ENCODE peak calls at places on chromosome 16, in six cellular contexts. U is fibroblast of lung; X is cardiac muscle cell; W is CD8-positive, alpha-beta memory T cell; T is IMR-90; V is foreskin keratinocyte. N is an unnamed sample. For H3K27me3, the result is how much of the 10 kb centered on the place peaks cover.

GRCh38 chr16:4426021-4426684 is 485 bp downstream of the DNAJA3 start:
- DNase-seq in U (no peak), X (no peak), W (no peak), T (no peak), V (no peak), N (no peak)

GRCh38 chr16:57516176-57516725 is 20.1 kb downstream of the CCDC102A start:
- DNase-seq in U (no peak), X (no peak), W (no peak), T (no peak), V (no peak), N (no peak)

GRCh38 chr16:13945734-13946490 is 26.0 kb downstream of the ERCC4 start:
- DNase-seq in U (no peak), X (no peak), W (no peak), T (no peak), V (no peak), N (no peak)

GRCh38 chr16:853981-854807 is 53.7 kb upstream of the GNG13 start:
- DNase-seq in U (no peak), X (no peak), W (no peak), T (no peak), V (no peak), N (no peak)

GRCh38 chr16:65178151-65178550 is 56.3 kb upstream of the CDH11 start:
- DNase-seq in U (peak), X (no peak), W (no peak), T (peak), V (no peak), N (peak)

GRCh38 chr16:70553645-70554044 is 30.0 kb downstream of the SF3B3 start:
- DNase-seq in U (peak), X (no peak), W (no peak), T (peak), V (no peak), N (no peak)

GRCh38 chr16:4613636-4614570 is 785 bp downstream of the UBALD1 start:
- DNase-seq in U (peak), X (peak), W (peak), T (peak), V (no peak), N (no peak)

GRCh38 chr16:19808061-19808621 is 76.5 kb downstream of the GPRC5B start:
- DNase-seq in U (peak), X (peak), W (no peak), T (no peak), V (no peak), N (no peak)

GRCh38 chr16:85248857-85249256 is 136.6 kb upstream of the CIBAR2 start:
- DNase-seq in U (no peak), X (no peak), W (no peak), T (no peak), V (no peak), N (no peak)

GRCh38 chr16:30121741-30122620 is 1.0 kb downstream of the MAPK3 start:
- DNase-seq in U (no peak), X (no peak), W (no peak), T (no peak), V (no peak), N (no peak)

GRCh38 chr16:9235837-9236236 is 144.4 kb downstream of the HAPSTR1 start:
- DNase-seq in U (no peak), X (no peak), W (no peak), T (no peak), V (no peak), N (no peak)

GRCh38 chr16:61432421-61432820 is 603.8 kb downstream of the CDH8 start:
- DNase-seq in U (peak), X (peak), W (no peak), T (no peak), V (no peak), N (no peak)

GRCh38 chr16:18062713-18063112 is 273.8 kb downstream of the NPIPA8 start:
- DNase-seq in U (no peak), X (no peak), W (no peak), T (no peak), V (no peak), N (no peak)

GRCh38 chr16:57318240-57318970 is 33.9 kb upstream of the PLLP start:
- DNase-seq in U (peak), X (peak), W (no peak), T (peak), V (no peak), N (no peak)

GRCh38 chr16:12166271-12166670 is 189.7 kb downstream of the SNX29 start:
- DNase-seq in U (no peak), X (no peak), W (no peak), T (no peak), V (no peak), N (no peak)

GRCh38 chr16:69833357-69833781 is 71.2 kb downstream of the WWP2 start:
- DNase-seq in U (no peak), X (no peak), W (no peak), T (peak), V (no peak), N (no peak)

GRCh38 chr16:85316321-85316919 is 204.1 kb upstream of the CIBAR2 start:
- DNase-seq in U (peak), X (peak), W (no peak), T (peak), V (no peak), N (no peak)

GRCh38 chr16:70608516-70608915 is 37.8 kb upstream of the IL34 start:
- DNase-seq in U (no peak), X (no peak), W (no peak), T (no peak), V (no peak), N (no peak)

GRCh38 chr16:50448981-50449380 is 80.2 kb upstream of the BRD7 start:
- DNase-seq in U (no peak), X (no peak), W (no peak), T (no peak), V (no peak), N (no peak)

GRCh38 chr16:51359141-51359960 is 208.3 kb upstream of the SALL1 start:
- DNase-seq in U (peak), X (no peak), W (no peak), T (peak), V (no peak), N (no peak)

GRCh38 chr16:15836965-15837611 is 19.7 kb downstream of the MYH11 start:
- DNase-seq in U (no peak), X (no peak), W (no peak), T (no peak), V (no peak), N (no peak)

GRCh38 chr16:87674405-87674804 is 72.1 kb downstream of the JPH3 start:
- DNase-seq in U (no peak), X (no peak), W (no peak), T (no peak), V (no peak), N (no peak)

GRCh38 chr16:87671715-87672270 is 69.5 kb downstream of the JPH3 start:
- DNase-seq in U (no peak), X (no peak), W (no peak), T (no peak), V (no peak), N (no peak)

GRCh38 chr16:87677830-87678229 is 75.5 kb downstream of the JPH3 start:
- DNase-seq in U (no peak), X (no peak), W (no peak), T (no peak), V (no peak), N (no peak)

GRCh38 chr16:87678618-87679017 is 76.3 kb downstream of the JPH3 start:
- DNase-seq in U (no peak), X (no peak), W (no peak), T (no peak), V (no peak), N (no peak)

DNA sequence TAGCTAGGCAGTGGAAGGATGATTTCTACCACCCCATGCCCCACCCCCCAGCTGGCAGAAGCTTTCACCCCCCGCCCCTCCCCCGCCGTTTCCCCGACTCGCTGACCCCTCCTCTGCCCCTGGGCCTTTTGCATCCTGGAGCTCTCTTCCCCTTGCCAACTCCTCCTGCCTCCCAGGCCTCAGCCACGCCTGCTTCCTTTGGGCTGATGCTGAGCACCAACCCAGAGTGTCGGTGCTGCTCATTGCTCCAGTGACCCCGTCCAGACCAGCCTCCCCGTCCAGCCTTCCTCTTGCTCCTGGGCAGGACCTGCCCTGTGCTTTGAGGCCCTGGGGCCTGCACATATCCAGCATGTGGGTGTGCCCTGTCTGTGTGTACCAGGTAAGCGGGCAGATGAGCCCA is 72.8 kb downstream of the JPH3 start:
- DNase-seq in U (no peak), X (no peak), W (no peak), T (no peak), V (no peak), N (no peak)
- H3K27me3 ChIP-seq in U (under half), X (under half), W (under half), T (under half), V (under half), N (under half)

GRCh38 chr16:88381820-88382451 is 823 bp upstream of the ZNF469 start:
- DNase-seq in U (no peak), X (peak), W (no peak), T (no peak), V (no peak), N (no peak)
- H3K27me3 ChIP-seq in U (under half), X (half or more), W (under half), T (under half), V (under half), N (under half)

DNA sequence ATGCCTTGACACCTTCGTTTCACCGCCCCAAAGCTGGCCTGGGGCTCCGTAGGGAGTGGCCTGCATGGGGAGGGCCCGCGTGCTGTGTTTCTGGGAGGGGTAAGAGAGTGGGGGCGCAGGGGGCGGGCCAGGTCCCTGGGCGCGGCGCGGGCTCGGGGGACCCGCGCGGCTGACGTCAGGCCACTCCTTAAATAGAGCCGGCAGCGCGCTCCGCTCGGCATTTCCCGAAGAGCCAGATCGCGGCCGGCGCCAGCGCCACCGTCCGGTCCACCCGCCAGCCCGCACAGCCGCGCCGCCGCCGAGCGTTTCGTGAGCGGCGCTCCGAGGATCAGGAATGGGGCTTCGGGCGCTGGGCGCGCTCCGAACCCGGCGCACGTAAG is at the start of gene HS3ST2:
- DNase-seq in U (peak), X (peak), W (no peak), T (no peak), V (peak), N (no peak)
- H3K27me3 ChIP-seq in U (under half), X (half or more), W (under half), T (under half), V (under half), N (under half)

DNA sequence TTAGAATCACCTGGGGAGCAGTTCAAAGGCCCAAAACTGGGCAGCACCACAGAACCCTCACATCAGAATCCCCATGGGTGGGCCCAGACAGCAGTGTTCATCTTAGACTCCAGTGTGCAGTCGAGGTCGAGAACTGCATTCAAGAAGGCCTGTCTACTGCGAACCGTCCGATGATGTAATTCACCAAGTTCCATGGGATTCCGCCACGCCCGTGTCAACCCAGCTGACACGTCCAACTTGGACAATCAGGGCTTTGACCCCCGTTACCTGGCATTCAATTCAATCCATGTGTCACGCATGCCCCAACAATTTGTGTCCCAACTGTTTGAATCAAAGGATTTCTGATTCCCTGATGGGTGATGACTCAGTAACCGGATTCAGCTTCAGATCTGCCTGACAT is 9.2 kb downstream of the HSBP1 start:
- DNase-seq in U (no peak), X (no peak), W (no peak), T (no peak), V (no peak), N (no peak)
- H3K27me3 ChIP-seq in U (under half), X (under half), W (under half), T (under half), V (under half), N (under half)

DNA sequence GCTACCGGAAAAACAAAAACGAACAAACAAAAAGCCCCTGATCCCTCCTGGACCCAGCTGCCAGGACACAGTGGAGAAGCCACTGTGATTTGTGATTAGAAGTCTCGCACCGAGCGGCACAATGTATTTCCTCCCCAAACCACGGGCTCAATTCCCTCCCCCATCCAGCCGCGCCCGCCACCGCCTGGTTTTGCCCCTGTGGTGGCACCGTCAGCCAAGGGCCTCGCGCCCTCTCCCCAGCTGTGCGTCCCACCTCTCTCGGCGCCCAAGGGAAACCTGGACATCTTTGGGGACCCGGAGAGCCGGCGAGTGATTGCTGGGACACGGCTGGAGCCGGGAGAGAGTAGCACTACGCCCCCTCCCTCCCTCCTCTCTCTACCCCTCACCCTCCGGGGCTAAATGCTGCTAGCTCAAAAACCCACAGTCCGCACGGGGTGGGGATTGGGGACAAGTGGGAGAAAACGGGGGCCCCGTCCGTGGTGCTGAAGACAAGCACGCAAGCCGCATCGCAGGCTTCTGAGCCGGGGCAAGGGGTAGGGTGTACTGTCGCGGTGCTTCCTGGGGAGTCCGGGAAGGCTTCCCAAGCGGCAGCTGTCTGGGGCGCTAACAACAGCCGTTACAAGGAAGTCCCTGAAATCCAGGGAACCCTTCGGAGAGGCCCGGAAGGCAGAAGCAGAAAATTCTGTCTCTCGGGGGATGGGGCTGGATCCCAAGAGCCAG is 1.5 kb downstream of the CBLN1 start:
- DNase-seq in U (no peak), X (peak), W (no peak), T (no peak), V (no peak), N (no peak)
- H3K27me3 ChIP-seq in U (under half), X (half or more), W (under half), T (half or more), V (half or more), N (half or more)

DNA sequence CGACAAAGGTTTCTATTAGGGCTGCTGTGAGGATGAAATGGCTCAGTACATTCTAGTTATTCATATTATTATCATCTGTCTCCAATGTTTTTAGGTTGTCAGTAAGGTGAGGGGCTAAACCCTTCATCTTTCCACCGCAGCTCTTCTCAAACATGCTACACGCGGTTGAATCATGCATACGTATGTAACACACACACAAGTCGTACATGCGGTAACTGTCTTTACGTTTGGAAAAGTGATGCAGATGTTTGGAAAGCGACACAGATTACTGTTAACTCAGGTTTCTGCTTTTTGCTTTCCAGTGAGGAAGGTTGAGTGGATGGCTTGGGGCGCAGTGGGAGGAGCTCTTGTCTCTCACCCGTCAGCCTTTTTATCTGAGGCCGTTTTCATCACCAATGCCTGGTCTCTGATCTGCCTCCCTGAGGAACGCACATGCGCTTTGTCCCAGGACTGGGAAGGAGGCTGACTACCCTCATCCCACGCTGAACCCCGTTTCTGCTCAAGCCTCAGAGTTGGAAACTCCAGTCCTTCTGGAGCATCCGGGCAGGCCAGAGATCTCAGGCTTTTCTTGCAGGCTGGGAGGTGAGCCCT is 3.2 kb upstream of the FOXL1 start:
- DNase-seq in U (no peak), X (peak), W (no peak), T (no peak), V (no peak), N (no peak)
- H3K27me3 ChIP-seq in U (under half), X (half or more), W (under half), T (under half), V (half or more), N (under half)

GRCh38 chr16:55478827-55479559 is at the start of gene MMP2:
- DNase-seq in U (peak), X (peak), W (no peak), T (peak), V (no peak), N (no peak)

GRCh38 chr16:55482056-55482455 is 3.1 kb downstream of the MMP2 start:
- DNase-seq in U (peak), X (no peak), W (no peak), T (peak), V (no peak), N (no peak)

GRCh38 chr16:55476625-55477533 is 2.1 kb upstream of the MMP2 start:
- DNase-seq in U (no peak), X (no peak), W (no peak), T (no peak), V (no peak), N (no peak)

GRCh38 chr16:55480228-55480655 is 1.2 kb downstream of the MMP2 start:
- DNase-seq in U (peak), X (peak), W (no peak), T (peak), V (no peak), N (no peak)

DNA sequence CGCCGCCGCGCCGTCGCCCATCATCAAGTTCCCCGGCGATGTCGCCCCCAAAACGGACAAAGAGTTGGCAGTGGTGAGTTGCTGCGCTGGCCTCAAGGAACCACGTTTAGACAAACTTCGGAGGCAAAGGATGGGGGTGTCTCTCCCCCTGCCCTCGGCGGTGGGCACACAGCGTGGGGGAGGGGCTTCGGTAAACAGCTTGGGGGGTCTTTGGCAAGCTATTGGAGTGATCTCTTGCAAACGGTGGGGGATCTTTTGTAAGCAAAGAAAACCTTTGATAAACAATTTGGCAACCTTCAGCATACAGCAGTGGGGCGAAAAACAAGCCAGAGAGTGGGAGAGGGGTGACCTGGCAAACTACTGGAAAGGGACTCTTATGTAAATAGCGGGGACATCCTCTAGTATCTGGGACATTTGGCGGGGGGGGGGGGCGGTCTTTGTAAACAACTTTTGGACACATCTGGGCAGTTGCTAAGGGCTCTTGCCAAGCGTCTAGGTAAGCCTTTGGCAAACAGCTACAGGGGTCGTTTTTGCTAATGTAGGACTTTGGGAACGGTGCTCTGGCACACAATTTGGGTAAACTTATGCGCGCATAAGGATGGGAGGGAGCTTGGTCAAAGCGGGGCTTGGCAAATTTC is 681 bp downstream of the MMP2 start:
- DNase-seq in U (no peak), X (no peak), W (no peak), T (no peak), V (no peak), N (no peak)
- H3K27me3 ChIP-seq in U (under half), X (under half), W (under half), T (under half), V (under half), N (under half)

GRCh38 chr16:80627108-80627507 is 86.3 kb downstream of the DYNLRB2 start:
- DNase-seq in U (no peak), X (no peak), W (no peak), T (no peak), V (no peak), N (no peak)
- H3K27me3 ChIP-seq in U (under half), X (under half), W (under half), T (under half), V (under half), N (under half)

N was measured in kidney epithelial cell.